ENCODE peak calls at places on chromosomes 3 and 15, in ten cellular contexts. One of them, this sample, is unnamed. For H3K36me3, the result is how much of the 10 kb centered on the place peaks cover.

GRCh38 chr3:156304406-156304805 is 184.0 kb downstream of the KCNAB1 start:
- DNase-seq in CD4-positive, alpha-beta memory T cell: no peak
- DNase-seq in spleen: no peak
- DNase-seq in fibroblast of lung: peak
- DNase-seq in heart right ventricle: no peak
- DNase-seq in left lung: no peak
- DNase-seq in SJSA1: peak
- DNase-seq in adrenal gland: no peak
- DNase-seq in lower lobe of right lung: no peak
- DNase-seq in PC-3: peak
- DNase-seq in this sample: peak

GRCh38 chr15:31433574-31433973 is 106.9 kb downstream of the KLF13 start:
- DNase-seq in lower lobe of right lung: no peak
- DNase-seq in fibroblast of lung: no peak
- DNase-seq in spleen: no peak
- DNase-seq in left lung: no peak
- DNase-seq in SJSA1: no peak
- DNase-seq in heart right ventricle: no peak
- DNase-seq in adrenal gland: no peak
- DNase-seq in CD4-positive, alpha-beta memory T cell: no peak
- DNase-seq in PC-3: no peak
- DNase-seq in this sample: no peak

GRCh38 chr3:161222662-161223061 is 1.6 kb downstream of the NMD3 start:
- DNase-seq in spleen: no peak
- DNase-seq in PC-3: peak
- DNase-seq in CD4-positive, alpha-beta memory T cell: no peak
- DNase-seq in adrenal gland: no peak
- DNase-seq in SJSA1: peak
- DNase-seq in fibroblast of lung: peak
- DNase-seq in lower lobe of right lung: no peak
- DNase-seq in heart right ventricle: no peak
- DNase-seq in left lung: no peak
- DNase-seq in this sample: peak

GRCh38 chr15:80492409-80492808 is 88.2 kb downstream of the ARNT2 start:
- DNase-seq in PC-3: no peak
- DNase-seq in heart right ventricle: no peak
- DNase-seq in adrenal gland: no peak
- DNase-seq in CD4-positive, alpha-beta memory T cell: no peak
- DNase-seq in left lung: no peak
- DNase-seq in lower lobe of right lung: no peak
- DNase-seq in fibroblast of lung: no peak
- DNase-seq in spleen: no peak
- DNase-seq in SJSA1: no peak
- DNase-seq in this sample: no peak

GRCh38 chr15:78056714-78057269 is 20.7 kb downstream of the TBC1D2B start:
- DNase-seq in adrenal gland: no peak
- DNase-seq in PC-3: peak
- DNase-seq in left lung: no peak
- DNase-seq in lower lobe of right lung: no peak
- DNase-seq in SJSA1: no peak
- DNase-seq in heart right ventricle: no peak
- DNase-seq in CD4-positive, alpha-beta memory T cell: no peak
- DNase-seq in fibroblast of lung: peak
- DNase-seq in spleen: no peak
- DNase-seq in this sample: peak

GRCh38 chr3:139534992-139535879 is 4.3 kb downstream of the RBP1 start:
- DNase-seq in adrenal gland: peak
- DNase-seq in left lung: no peak
- DNase-seq in PC-3: peak
- DNase-seq in CD4-positive, alpha-beta memory T cell: no peak
- DNase-seq in heart right ventricle: peak
- DNase-seq in lower lobe of right lung: no peak
- DNase-seq in spleen: no peak
- DNase-seq in fibroblast of lung: peak
- DNase-seq in SJSA1: no peak
- DNase-seq in this sample: no peak

GRCh38 chr3:81581966-81582599 is 179.4 kb downstream of the GBE1 start:
- DNase-seq in SJSA1: peak
- DNase-seq in fibroblast of lung: peak
- DNase-seq in CD4-positive, alpha-beta memory T cell: peak
- DNase-seq in lower lobe of right lung: no peak
- DNase-seq in heart right ventricle: no peak
- DNase-seq in adrenal gland: peak
- DNase-seq in left lung: no peak
- DNase-seq in spleen: no peak
- DNase-seq in PC-3: peak
- DNase-seq in this sample: peak

GRCh38 chr3:139934557-139935070 is 371 bp upstream of the CLSTN2 start:
- DNase-seq in lower lobe of right lung: peak
- DNase-seq in CD4-positive, alpha-beta memory T cell: no peak
- DNase-seq in adrenal gland: peak
- DNase-seq in fibroblast of lung: peak
- DNase-seq in spleen: no peak
- DNase-seq in left lung: no peak
- DNase-seq in SJSA1: peak
- DNase-seq in PC-3: no peak
- DNase-seq in heart right ventricle: peak
- DNase-seq in this sample: peak

DNA sequence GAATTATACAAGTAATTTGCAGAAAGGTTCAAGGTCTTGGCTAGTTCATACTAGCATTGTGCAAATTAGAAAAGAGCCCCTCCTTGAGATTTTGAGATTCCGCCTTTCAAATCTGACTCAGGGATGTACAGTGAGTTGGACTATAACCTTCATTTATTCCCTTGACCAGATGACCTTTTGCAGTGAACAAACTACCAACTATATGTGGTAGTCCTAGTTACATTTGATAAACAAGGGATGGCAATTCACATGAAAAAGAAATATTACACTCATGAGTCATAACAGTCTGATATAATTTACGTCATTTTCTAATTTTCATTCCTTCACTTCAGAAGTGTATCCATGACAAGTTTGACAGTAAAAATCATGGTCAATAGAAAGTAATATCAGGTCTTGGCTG is 860.4 kb downstream of the ROBO1 start:
- DNase-seq in PC-3: no peak
- DNase-seq in SJSA1: no peak
- DNase-seq in heart right ventricle: no peak
- DNase-seq in spleen: no peak
- DNase-seq in lower lobe of right lung: no peak
- DNase-seq in adrenal gland: no peak
- DNase-seq in left lung: no peak
- DNase-seq in fibroblast of lung: peak
- DNase-seq in CD4-positive, alpha-beta memory T cell: no peak
- DNase-seq in this sample: peak
- H3K27ac ChIP-seq in PC-3: no peak
- H3K27ac ChIP-seq in SJSA1: no peak
- H3K27ac ChIP-seq in heart right ventricle: no peak
- H3K27ac ChIP-seq in spleen: no peak
- H3K27ac ChIP-seq in lower lobe of right lung: no peak
- H3K27ac ChIP-seq in adrenal gland: no peak
- H3K27ac ChIP-seq in left lung: no peak
- H3K27ac ChIP-seq in fibroblast of lung: peak
- H3K27ac ChIP-seq in CD4-positive, alpha-beta memory T cell: no peak
- H3K27ac ChIP-seq in this sample: no peak

GRCh38 chr3:49721861-49722781 is 1.6 kb downstream of the GMPPB start:
- DNase-seq in heart right ventricle: no peak
- DNase-seq in spleen: peak
- DNase-seq in PC-3: no peak
- DNase-seq in left lung: peak
- DNase-seq in CD4-positive, alpha-beta memory T cell: no peak
- DNase-seq in fibroblast of lung: no peak
- DNase-seq in adrenal gland: no peak
- DNase-seq in SJSA1: no peak
- DNase-seq in lower lobe of right lung: no peak
- DNase-seq in this sample: no peak

GRCh38 chr3:49724586-49724985 is 835 bp upstream of the GMPPB start:
- DNase-seq in fibroblast of lung: no peak
- DNase-seq in left lung: peak
- DNase-seq in SJSA1: no peak
- DNase-seq in spleen: peak
- DNase-seq in heart right ventricle: no peak
- DNase-seq in PC-3: no peak
- DNase-seq in lower lobe of right lung: no peak
- DNase-seq in adrenal gland: no peak
- DNase-seq in CD4-positive, alpha-beta memory T cell: peak
- DNase-seq in this sample: no peak

GRCh38 chr3:49722896-49723295 is 855 bp downstream of the GMPPB start:
- DNase-seq in fibroblast of lung: no peak
- DNase-seq in SJSA1: no peak
- DNase-seq in adrenal gland: peak
- DNase-seq in spleen: peak
- DNase-seq in PC-3: no peak
- DNase-seq in CD4-positive, alpha-beta memory T cell: no peak
- DNase-seq in heart right ventricle: no peak
- DNase-seq in left lung: peak
- DNase-seq in lower lobe of right lung: no peak
- DNase-seq in this sample: no peak

GRCh38 chr3:49723631-49724551 is at the start of gene GMPPB:
- DNase-seq in left lung: peak
- DNase-seq in adrenal gland: peak
- DNase-seq in lower lobe of right lung: peak
- DNase-seq in fibroblast of lung: peak
- DNase-seq in SJSA1: peak
- DNase-seq in PC-3: peak
- DNase-seq in CD4-positive, alpha-beta memory T cell: peak
- DNase-seq in spleen: peak
- DNase-seq in heart right ventricle: peak
- DNase-seq in this sample: peak

GRCh38 chr3:49723301-49723630 is 485 bp downstream of the GMPPB start:
- DNase-seq in PC-3: peak
- DNase-seq in fibroblast of lung: peak
- DNase-seq in lower lobe of right lung: peak
- DNase-seq in heart right ventricle: peak
- DNase-seq in SJSA1: no peak
- DNase-seq in spleen: peak
- DNase-seq in adrenal gland: peak
- DNase-seq in left lung: peak
- DNase-seq in CD4-positive, alpha-beta memory T cell: peak
- DNase-seq in this sample: peak
- H3K36me3 ChIP-seq in PC-3: under half
- H3K36me3 ChIP-seq in fibroblast of lung: under half
- H3K36me3 ChIP-seq in lower lobe of right lung: half or more
- H3K36me3 ChIP-seq in heart right ventricle: under half
- H3K36me3 ChIP-seq in SJSA1: half or more
- H3K36me3 ChIP-seq in spleen: half or more
- H3K36me3 ChIP-seq in adrenal gland: under half
- H3K36me3 ChIP-seq in left lung: half or more
- H3K36me3 ChIP-seq in CD4-positive, alpha-beta memory T cell: under half
- H3K36me3 ChIP-seq in this sample: under half

GRCh38 chr3:46933261-46933660 is 43.3 kb downstream of the CCDC12 start:
- DNase-seq in left lung: no peak
- DNase-seq in adrenal gland: no peak
- DNase-seq in fibroblast of lung: no peak
- DNase-seq in CD4-positive, alpha-beta memory T cell: no peak
- DNase-seq in PC-3: no peak
- DNase-seq in SJSA1: no peak
- DNase-seq in lower lobe of right lung: peak
- DNase-seq in spleen: peak
- DNase-seq in heart right ventricle: no peak
- DNase-seq in this sample: no peak

GRCh38 chr3:46934067-46934466 is 42.5 kb downstream of the CCDC12 start:
- DNase-seq in heart right ventricle: no peak
- DNase-seq in PC-3: no peak
- DNase-seq in CD4-positive, alpha-beta memory T cell: no peak
- DNase-seq in SJSA1: no peak
- DNase-seq in spleen: peak
- DNase-seq in adrenal gland: no peak
- DNase-seq in fibroblast of lung: no peak
- DNase-seq in lower lobe of right lung: peak
- DNase-seq in left lung: no peak
- DNase-seq in this sample: peak

GRCh38 chr3:46935168-46935858 is 41.2 kb downstream of the CCDC12 start:
- DNase-seq in PC-3: peak
- DNase-seq in left lung: no peak
- DNase-seq in CD4-positive, alpha-beta memory T cell: no peak
- DNase-seq in heart right ventricle: peak
- DNase-seq in spleen: peak
- DNase-seq in adrenal gland: peak
- DNase-seq in lower lobe of right lung: peak
- DNase-seq in fibroblast of lung: peak
- DNase-seq in SJSA1: peak
- DNase-seq in this sample: peak

GRCh38 chr3:46935989-46936620 is 40.4 kb downstream of the CCDC12 start:
- DNase-seq in spleen: peak
- DNase-seq in CD4-positive, alpha-beta memory T cell: no peak
- DNase-seq in fibroblast of lung: no peak
- DNase-seq in SJSA1: no peak
- DNase-seq in left lung: no peak
- DNase-seq in heart right ventricle: no peak
- DNase-seq in lower lobe of right lung: peak
- DNase-seq in PC-3: no peak
- DNase-seq in adrenal gland: no peak
- DNase-seq in this sample: no peak

DNA sequence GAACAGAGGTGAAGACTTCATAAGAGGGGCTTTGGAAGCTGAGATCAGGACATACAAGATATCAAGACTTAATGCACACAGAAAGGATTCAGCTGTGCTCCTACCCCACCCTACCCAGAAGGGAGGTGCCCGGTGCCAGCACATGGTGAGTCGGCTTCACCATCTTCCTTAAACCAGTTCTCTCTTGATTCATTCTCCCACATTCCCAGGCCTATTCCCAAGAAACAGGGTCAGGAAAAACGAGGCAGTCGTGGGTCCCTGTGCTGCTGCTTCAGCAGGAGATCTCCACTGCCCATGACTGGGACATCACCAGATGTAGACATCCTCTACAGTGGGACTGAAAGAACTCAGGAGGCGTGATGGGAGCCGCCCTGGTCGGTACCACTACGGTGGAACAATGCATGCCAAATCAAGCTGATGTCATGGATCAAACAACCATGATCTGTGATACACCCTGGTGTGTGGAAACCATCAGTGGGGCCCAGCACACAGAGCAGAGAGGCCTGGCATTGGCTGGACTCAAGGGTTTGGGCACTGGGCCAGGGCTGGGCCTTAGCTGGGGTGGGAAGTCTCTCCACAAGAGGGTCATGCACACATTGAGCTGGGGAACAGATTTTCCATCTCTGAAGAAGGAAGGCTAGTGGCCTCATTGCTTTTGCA is 41.9 kb downstream of the CCDC12 start:
- DNase-seq in adrenal gland: no peak
- DNase-seq in CD4-positive, alpha-beta memory T cell: no peak
- DNase-seq in left lung: no peak
- DNase-seq in SJSA1: no peak
- DNase-seq in heart right ventricle: peak
- DNase-seq in fibroblast of lung: no peak
- DNase-seq in spleen: peak
- DNase-seq in lower lobe of right lung: peak
- DNase-seq in PC-3: peak
- DNase-seq in this sample: peak
- H3K27ac ChIP-seq in adrenal gland: peak
- H3K27ac ChIP-seq in CD4-positive, alpha-beta memory T cell: no peak
- H3K27ac ChIP-seq in left lung: peak
- H3K27ac ChIP-seq in SJSA1: no peak
- H3K27ac ChIP-seq in heart right ventricle: peak
- H3K27ac ChIP-seq in fibroblast of lung: peak
- H3K27ac ChIP-seq in spleen: peak
- H3K27ac ChIP-seq in lower lobe of right lung: peak
- H3K27ac ChIP-seq in PC-3: peak
- H3K27ac ChIP-seq in this sample: peak

DNA sequence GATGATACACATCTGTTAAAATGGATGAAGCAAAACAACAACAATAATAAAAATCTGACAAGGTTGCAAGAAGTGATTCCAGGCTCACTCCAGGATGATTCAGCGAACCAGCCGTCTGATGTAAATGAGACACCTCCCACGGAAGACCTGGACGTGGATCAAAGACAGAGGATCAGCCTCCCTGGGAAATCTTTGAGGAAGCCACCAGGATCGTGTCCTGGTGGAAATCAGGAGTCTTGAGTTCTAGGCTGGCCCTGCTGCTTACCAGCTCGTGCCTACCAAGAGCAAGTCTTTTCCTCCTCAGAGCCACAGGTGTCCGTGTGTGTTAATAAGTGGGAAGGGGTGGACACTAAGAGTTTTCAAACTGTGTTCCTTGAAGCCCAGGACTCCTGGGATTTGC is 15.3 kb upstream of the ADCY5 start:
- DNase-seq in fibroblast of lung: no peak
- DNase-seq in lower lobe of right lung: no peak
- DNase-seq in PC-3: no peak
- DNase-seq in left lung: no peak
- DNase-seq in SJSA1: no peak
- DNase-seq in heart right ventricle: no peak
- DNase-seq in spleen: no peak
- DNase-seq in CD4-positive, alpha-beta memory T cell: no peak
- DNase-seq in adrenal gland: no peak
- DNase-seq in this sample: no peak
- H3K36me3 ChIP-seq in fibroblast of lung: under half
- H3K36me3 ChIP-seq in lower lobe of right lung: under half
- H3K36me3 ChIP-seq in PC-3: under half
- H3K36me3 ChIP-seq in left lung: under half
- H3K36me3 ChIP-seq in SJSA1: under half
- H3K36me3 ChIP-seq in heart right ventricle: under half
- H3K36me3 ChIP-seq in spleen: under half
- H3K36me3 ChIP-seq in CD4-positive, alpha-beta memory T cell: under half
- H3K36me3 ChIP-seq in adrenal gland: under half
- H3K36me3 ChIP-seq in this sample: under half

This sample was measured in GM23248.